ENCODE peak calls at places on chromosomes 11 and 22, in seven cellular contexts. G, Z, O, K, J, H and I are unnamed samples.

GRCh38 chr11:92976681-92977080 is 7.2 kb downstream of the MTNR1B start:
- DNase-seq in Z (no peak), K (no peak), J (no peak), H (no peak), O (no peak), G (no peak), I (no peak)

GRCh38 chr11:73233704-73234402 is 15.8 kb downstream of the P2RY2 start:
- DNase-seq in J (no peak), H (no peak), O (no peak), Z (no peak), G (no peak), K (no peak), I (no peak)

GRCh38 chr11:45737056-45737455 is 67.9 kb upstream of the SLC35C1 start:
- DNase-seq in J (no peak), Z (no peak), O (no peak), H (no peak), G (no peak), K (peak; percentile 13), I (peak; percentile 63)

GRCh38 chr11:76690736-76691135 is 20.2 kb upstream of the LRRC32 start:
- DNase-seq in J (no peak), Z (no peak), H (no peak), G (no peak), O (no peak), K (no peak), I (no peak)

GRCh38 chr22:50169774-50170341 is 673 bp upstream of the PANX2 start:
- DNase-seq in G (peak; percentile 59), H (no peak), J (peak; percentile 53), K (no peak), O (no peak), Z (no peak), I (no peak)

GRCh38 chr11:2188745-2189144 is 17.1 kb upstream of the TH start:
- DNase-seq in Z (no peak), O (no peak), H (no peak), K (no peak), J (no peak), G (no peak), I (no peak)

GRCh38 chr11:112844530-112844929 is 116.7 kb upstream of the NCAM1 start:
- DNase-seq in Z (no peak), J (no peak), G (no peak), H (no peak), O (no peak), K (no peak), I (peak; percentile 49)

GRCh38 chr11:109343242-109343641 is 78.7 kb upstream of the C11orf87 start:
- DNase-seq in G (no peak), Z (no peak), H (no peak), K (no peak), O (no peak), J (no peak), I (no peak)

GRCh38 chr22:38724926-38725571 is 19.3 kb downstream of the GTPBP1 start:
- DNase-seq in G (no peak), K (peak; percentile 6), H (peak; percentile 13), Z (no peak), J (no peak), O (no peak), I (no peak)

GRCh38 chr11:22276535-22276934 is 61.6 kb upstream of the SLC17A6 start:
- DNase-seq in J (no peak), K (no peak), Z (no peak), G (no peak), H (no peak), O (no peak), I (no peak)

GRCh38 chr11:78097666-78098385 is 18.2 kb upstream of the NDUFC2 start:
- DNase-seq in O (no peak), K (no peak), G (no peak), Z (no peak), J (no peak), H (no peak), I (no peak)